ENCODE peak calls at places on chromosomes 5 and 9, in six cellular contexts. D, I, Y, F, C and A are unnamed samples.

GRCh38 chr9:136769710-136770191 is 5.4 kb upstream of the LCN15 start:
- DNase-seq in Y (peak), F (peak), I (no peak), C (no peak), D (no peak), A (peak)

GRCh38 chr5:9105851-9106250 is 440.0 kb downstream of the SEMA5A start:
- DNase-seq in F (no peak), Y (no peak), I (no peak), C (peak), D (no peak), A (no peak)

GRCh38 chr9:95082401-95083084 is 235.0 kb downstream of the FANCC start:
- DNase-seq in F (no peak), C (no peak), Y (no peak), D (no peak), I (no peak), A (no peak)

GRCh38 chr9:116471093-116471906 is 215.8 kb upstream of the TRIM32 start:
- DNase-seq in D (no peak), Y (peak), F (peak), I (peak), C (no peak), A (no peak)

GRCh38 chr5:180142008-180142803 is 66.8 kb downstream of the RASGEF1C start:
- DNase-seq in I (no peak), C (no peak), Y (no peak), D (no peak), F (peak), A (no peak)

GRCh38 chr9:88993327-88993726 is 2.1 kb downstream of the S1PR3 start:
- DNase-seq in C (no peak), F (no peak), Y (no peak), I (no peak), D (no peak), A (no peak)

GRCh38 chr9:34644766-34645314 is 1.6 kb upstream of the GALT start:
- DNase-seq in D (no peak), I (no peak), Y (no peak), F (no peak), C (no peak), A (no peak)

GRCh38 chr5:82413302-82414042 is 135.3 kb upstream of the RPS23 start:
- DNase-seq in I (no peak), D (no peak), Y (no peak), C (peak), F (no peak), A (no peak)

GRCh38 chr5:158010831-158011230 is 151.9 kb upstream of the CLINT1 start:
- DNase-seq in Y (no peak), C (no peak), D (no peak), I (no peak), F (no peak), A (no peak)